ENCODE peak calls at places on chromosomes 3 and 15, in eight cellular contexts. One of them, this sample, is unnamed.

GRCh38 chr15:51243774-51244173 is 94.6 kb downstream of the CYP19A1 start:
- DNase-seq in activated naive CD4-positive, alpha-beta T cell: no peak
- DNase-seq in HTR-8/SVneo: no peak
- DNase-seq in neuronal stem cell: no peak
- DNase-seq in stimulated activated CD4-positive, alpha-beta T cell treated with anti-CD3 and anti-CD28 coated beads, Interleukin-2, amount 100 ng/mL, for 48 hours: no peak
- DNase-seq in nucleus accumbens: no peak
- DNase-seq in GOT3: no peak
- DNase-seq in NCI-H748 treated with DMSO at 0.1 percent for 48 hours: no peak
- DNase-seq in this sample: no peak

GRCh38 chr15:61827131-61827530 is 233.1 kb downstream of the VPS13C start:
- DNase-seq in HTR-8/SVneo: no peak
- DNase-seq in nucleus accumbens: no peak
- DNase-seq in activated naive CD4-positive, alpha-beta T cell: no peak
- DNase-seq in stimulated activated CD4-positive, alpha-beta T cell treated with anti-CD3 and anti-CD28 coated beads, Interleukin-2, amount 100 ng/mL, for 48 hours: no peak
- DNase-seq in NCI-H748 treated with DMSO at 0.1 percent for 48 hours: no peak
- DNase-seq in GOT3: no peak
- DNase-seq in neuronal stem cell: no peak
- DNase-seq in this sample: no peak

GRCh38 chr3:154389861-154390260 is 40.1 kb downstream of the GPR149 start:
- DNase-seq in stimulated activated CD4-positive, alpha-beta T cell treated with anti-CD3 and anti-CD28 coated beads, Interleukin-2, amount 100 ng/mL, for 48 hours: no peak
- DNase-seq in activated naive CD4-positive, alpha-beta T cell: no peak
- DNase-seq in HTR-8/SVneo: no peak
- DNase-seq in neuronal stem cell: no peak
- DNase-seq in NCI-H748 treated with DMSO at 0.1 percent for 48 hours: no peak
- DNase-seq in nucleus accumbens: no peak
- DNase-seq in GOT3: no peak
- DNase-seq in this sample: no peak

GRCh38 chr3:18099611-18100010 is 325.5 kb downstream of the SATB1 start:
- DNase-seq in stimulated activated CD4-positive, alpha-beta T cell treated with anti-CD3 and anti-CD28 coated beads, Interleukin-2, amount 100 ng/mL, for 48 hours: no peak
- DNase-seq in HTR-8/SVneo: no peak
- DNase-seq in NCI-H748 treated with DMSO at 0.1 percent for 48 hours: no peak
- DNase-seq in activated naive CD4-positive, alpha-beta T cell: no peak
- DNase-seq in neuronal stem cell: no peak
- DNase-seq in nucleus accumbens: no peak
- DNase-seq in GOT3: no peak
- DNase-seq in this sample: no peak

GRCh38 chr3:141093971-141094401 is 42.8 kb downstream of the SPSB4 start:
- DNase-seq in GOT3: no peak
- DNase-seq in neuronal stem cell: no peak
- DNase-seq in stimulated activated CD4-positive, alpha-beta T cell treated with anti-CD3 and anti-CD28 coated beads, Interleukin-2, amount 100 ng/mL, for 48 hours: no peak
- DNase-seq in activated naive CD4-positive, alpha-beta T cell: no peak
- DNase-seq in HTR-8/SVneo: no peak
- DNase-seq in NCI-H748 treated with DMSO at 0.1 percent for 48 hours: no peak
- DNase-seq in nucleus accumbens: no peak
- DNase-seq in this sample: peak; percentile 3

GRCh38 chr15:60370804-60371700 is 26.7 kb downstream of the ANXA2 start:
- DNase-seq in nucleus accumbens: no peak
- DNase-seq in activated naive CD4-positive, alpha-beta T cell: no peak
- DNase-seq in neuronal stem cell: no peak
- DNase-seq in HTR-8/SVneo: peak; percentile 82
- DNase-seq in NCI-H748 treated with DMSO at 0.1 percent for 48 hours: no peak
- DNase-seq in stimulated activated CD4-positive, alpha-beta T cell treated with anti-CD3 and anti-CD28 coated beads, Interleukin-2, amount 100 ng/mL, for 48 hours: no peak
- DNase-seq in GOT3: peak; percentile 55
- DNase-seq in this sample: no peak

GRCh38 chr15:81608309-81608829 is 234.4 kb upstream of the TMC3 start:
- DNase-seq in activated naive CD4-positive, alpha-beta T cell: no peak
- DNase-seq in HTR-8/SVneo: no peak
- DNase-seq in NCI-H748 treated with DMSO at 0.1 percent for 48 hours: no peak
- DNase-seq in stimulated activated CD4-positive, alpha-beta T cell treated with anti-CD3 and anti-CD28 coated beads, Interleukin-2, amount 100 ng/mL, for 48 hours: no peak
- DNase-seq in nucleus accumbens: no peak
- DNase-seq in GOT3: no peak
- DNase-seq in neuronal stem cell: no peak
- DNase-seq in this sample: no peak

GRCh38 chr3:104642827-104643226 is 723.9 kb upstream of the ALCAM start:
- DNase-seq in activated naive CD4-positive, alpha-beta T cell: no peak
- DNase-seq in stimulated activated CD4-positive, alpha-beta T cell treated with anti-CD3 and anti-CD28 coated beads, Interleukin-2, amount 100 ng/mL, for 48 hours: no peak
- DNase-seq in neuronal stem cell: no peak
- DNase-seq in NCI-H748 treated with DMSO at 0.1 percent for 48 hours: no peak
- DNase-seq in GOT3: no peak
- DNase-seq in nucleus accumbens: no peak
- DNase-seq in HTR-8/SVneo: no peak
- DNase-seq in this sample: no peak

GRCh38 chr3:58205981-58206380 is 4.8 kb downstream of the DNASE1L3 start:
- DNase-seq in GOT3: no peak
- DNase-seq in NCI-H748 treated with DMSO at 0.1 percent for 48 hours: no peak
- DNase-seq in nucleus accumbens: no peak
- DNase-seq in activated naive CD4-positive, alpha-beta T cell: no peak
- DNase-seq in HTR-8/SVneo: no peak
- DNase-seq in stimulated activated CD4-positive, alpha-beta T cell treated with anti-CD3 and anti-CD28 coated beads, Interleukin-2, amount 100 ng/mL, for 48 hours: no peak
- DNase-seq in neuronal stem cell: no peak
- DNase-seq in this sample: no peak

GRCh38 chr3:88141458-88142083 is 8.2 kb upstream of the C3orf38 start:
- DNase-seq in neuronal stem cell: no peak
- DNase-seq in HTR-8/SVneo: peak; percentile 9
- DNase-seq in nucleus accumbens: no peak
- DNase-seq in NCI-H748 treated with DMSO at 0.1 percent for 48 hours: no peak
- DNase-seq in GOT3: no peak
- DNase-seq in stimulated activated CD4-positive, alpha-beta T cell treated with anti-CD3 and anti-CD28 coated beads, Interleukin-2, amount 100 ng/mL, for 48 hours: no peak
- DNase-seq in activated naive CD4-positive, alpha-beta T cell: no peak
- DNase-seq in this sample: no peak

GRCh38 chr3:27285668-27286067 is 83.5 kb downstream of the NEK10 start:
- DNase-seq in NCI-H748 treated with DMSO at 0.1 percent for 48 hours: no peak
- DNase-seq in HTR-8/SVneo: no peak
- DNase-seq in neuronal stem cell: no peak
- DNase-seq in activated naive CD4-positive, alpha-beta T cell: no peak
- DNase-seq in stimulated activated CD4-positive, alpha-beta T cell treated with anti-CD3 and anti-CD28 coated beads, Interleukin-2, amount 100 ng/mL, for 48 hours: no peak
- DNase-seq in nucleus accumbens: no peak
- DNase-seq in GOT3: no peak
- DNase-seq in this sample: no peak

This sample was measured in midbrain.